ENCODE peak calls at places on chromosomes 1 and 21, in seven cellular contexts. Q, L, T, E, I, N and V are unnamed samples.

GRCh38 chr21:45115141-45115540 is 40.8 kb downstream of the ADARB1 start:
- DNase-seq in Q (no peak), L (no peak), T (no peak), E (no peak), I (no peak), N (no peak), V (no peak)

GRCh38 chr1:174358786-174359453 is 88.8 kb upstream of the GPR52 start:
- DNase-seq in Q (no peak), L (no peak), T (no peak), E (no peak), I (no peak), N (no peak), V (no peak)

GRCh38 chr1:174219606-174220370 is 60.5 kb downstream of the RABGAP1L start:
- DNase-seq in Q (no peak), L (no peak), T (no peak), E (no peak), I (no peak), N (no peak), V (no peak)

GRCh38 chr1:36464605-36465393 is 615 bp upstream of the MRPS15 start:
- DNase-seq in Q (no peak), L (no peak), T (no peak), E (no peak), I (no peak), N (no peak), V (no peak)

GRCh38 chr1:209929751-209930150 is 8.3 kb upstream of the SYT14 start:
- DNase-seq in Q (peak; percentile 80), L (no peak), T (no peak), E (no peak), I (no peak), N (no peak), V (peak; percentile 46)

GRCh38 chr1:9823943-9824701 is at the start of gene CLSTN1:
- DNase-seq in Q (peak; percentile 95), L (peak; percentile 92), T (peak; percentile 89), E (peak; percentile 82), I (peak; percentile 90), N (peak; percentile 83), V (no peak)

GRCh38 chr1:15063783-15064182 is 89.8 kb upstream of the TMEM51 start:
- DNase-seq in Q (no peak), L (no peak), T (no peak), E (no peak), I (no peak), N (no peak), V (no peak)

GRCh38 chr1:48229309-48229708 is 6.8 kb downstream of the SLC5A9 start:
- DNase-seq in Q (no peak), L (no peak), T (no peak), E (peak; percentile 7), I (no peak), N (no peak), V (no peak)

GRCh38 chr1:59814180-59814900 is 409 bp upstream of the HOOK1 start:
- DNase-seq in Q (peak; percentile 24), L (peak; percentile 86), T (peak; percentile 96), E (no peak), I (peak; percentile 74), N (peak; percentile 92), V (no peak)

GRCh38 chr1:54100500-54100899 is 47.1 kb downstream of the TCEANC2 start:
- DNase-seq in Q (no peak), L (no peak), T (no peak), E (no peak), I (no peak), N (no peak), V (no peak)

GRCh38 chr1:115337633-115338456 is at the start of gene NGF:
- DNase-seq in Q (peak; percentile 79), L (no peak), T (no peak), E (no peak), I (peak; percentile 40), N (peak; percentile 52), V (no peak)

GRCh38 chr1:207649204-207649753 is 4.3 kb downstream of the CR1L start:
- DNase-seq in Q (no peak), L (no peak), T (no peak), E (no peak), I (no peak), N (no peak), V (no peak)

DNA sequence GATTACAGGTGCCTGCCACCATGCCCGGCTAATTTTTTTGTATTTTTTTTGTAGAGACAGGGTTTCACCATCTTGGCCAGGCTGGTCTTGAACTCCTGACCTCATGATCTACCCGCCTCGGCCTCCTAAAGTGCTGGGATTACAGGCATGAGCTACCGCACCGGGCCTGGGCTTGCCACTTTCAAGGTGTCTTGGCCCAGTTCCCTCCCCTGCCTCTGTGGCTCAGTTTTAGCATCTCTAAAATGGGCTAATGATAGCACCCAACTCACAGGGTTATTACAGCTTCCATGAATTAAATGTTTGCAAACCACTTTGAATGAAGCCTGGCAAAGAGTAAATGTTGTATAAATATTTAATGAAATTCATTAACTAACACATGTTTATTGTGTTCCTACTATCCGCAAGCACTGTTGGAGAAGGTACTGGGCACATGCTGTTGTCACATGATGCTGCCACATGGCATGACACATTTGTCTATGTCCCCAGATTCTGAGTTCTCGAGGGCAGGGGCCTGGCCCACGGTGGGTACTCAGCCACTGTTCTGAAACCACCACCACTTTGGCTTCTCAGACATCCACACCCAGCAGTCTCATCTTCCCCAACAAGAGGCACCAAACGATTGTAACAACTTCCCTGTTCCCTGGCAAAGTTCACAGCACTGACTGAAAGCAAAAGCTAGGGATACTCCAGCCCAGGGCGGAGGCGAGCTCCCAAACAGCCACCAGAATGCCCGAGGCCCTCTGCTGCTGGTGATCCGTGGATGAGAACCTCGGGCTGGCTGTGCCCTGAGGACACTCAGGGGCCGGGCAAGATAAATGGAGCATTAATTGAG is 9.7 kb downstream of the IFFO2 start:
- DNase-seq in Q (peak; percentile 64), L (no peak), T (no peak), E (no peak), I (no peak), N (no peak), V (no peak)
- TF ChIP-seq CTCF in Q (no peak), L (no peak), T (no peak), E (no peak), I (no peak), N (no peak), V (no peak)

GRCh38 chr21:42465008-42465878 is 30.8 kb downstream of the RSPH1 start:
- DNase-seq in Q (no peak), L (no peak), T (no peak), E (peak; percentile 82), I (no peak), N (no peak), V (no peak)

GRCh38 chr21:42467613-42467983 is 28.4 kb downstream of the RSPH1 start:
- DNase-seq in Q (no peak), L (no peak), T (no peak), E (no peak), I (no peak), N (no peak), V (no peak)

GRCh38 chr21:42469272-42469671 is 26.8 kb downstream of the RSPH1 start:
- DNase-seq in Q (no peak), L (no peak), T (peak; percentile 60), E (no peak), I (no peak), N (no peak), V (no peak)

GRCh38 chr21:42468511-42469131 is 27.4 kb downstream of the RSPH1 start:
- DNase-seq in Q (no peak), L (no peak), T (no peak), E (no peak), I (no peak), N (peak; percentile 19), V (no peak)

DNA sequence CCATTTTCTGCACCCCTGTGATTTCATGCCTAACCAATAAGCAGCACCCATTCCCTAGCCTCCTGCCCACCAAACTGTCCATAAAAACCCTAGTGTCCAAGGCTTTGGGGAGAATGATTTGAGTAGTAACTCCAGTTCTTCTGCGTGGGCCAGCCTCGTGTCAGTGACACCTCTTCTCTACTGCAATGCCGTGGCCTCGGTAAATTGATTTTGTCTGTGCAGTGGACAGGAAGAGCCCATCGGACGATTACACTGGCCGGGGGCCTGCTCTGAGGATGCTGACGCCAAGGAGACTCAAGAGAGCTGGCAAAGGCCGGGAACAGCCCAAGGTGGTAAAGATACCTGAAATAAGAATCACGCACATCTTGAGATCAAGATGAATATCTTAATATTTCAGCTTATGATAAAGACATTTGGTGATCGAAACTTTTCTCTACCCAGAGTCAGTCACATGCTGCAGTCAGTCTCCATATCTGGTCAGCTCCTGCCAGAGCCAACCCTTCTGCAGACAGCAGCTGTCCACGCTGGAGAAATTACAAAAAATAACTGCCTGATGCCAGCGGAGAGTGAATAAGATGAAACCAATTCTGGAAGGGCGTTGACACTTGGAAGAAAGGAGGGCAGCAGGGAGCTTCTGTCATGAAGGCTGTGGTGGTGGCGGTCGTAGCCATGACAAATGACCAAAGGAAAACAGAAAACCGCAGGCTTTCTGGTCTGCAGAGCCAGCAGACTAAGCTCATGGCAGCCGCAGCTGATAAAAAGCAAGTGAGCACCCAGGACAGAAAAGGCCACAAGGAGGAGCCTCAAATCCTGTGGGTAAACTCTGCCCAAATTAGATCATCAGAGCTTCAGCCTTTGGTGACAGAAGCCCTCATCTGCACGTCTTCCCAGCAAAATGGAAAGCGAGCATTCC is 29.1 kb downstream of the RSPH1 start:
- DNase-seq in Q (peak; percentile 10), L (peak; percentile 51), T (no peak), E (peak; percentile 67), I (no peak), N (peak; percentile 60), V (no peak)
- TF ChIP-seq CTCF in Q (no peak), L (no peak), T (peak; percentile 21), E (peak; percentile 9), I (no peak), N (peak; percentile 41), V (peak; percentile 17)

GRCh38 chr1:167059729-167060107 is 30.5 kb downstream of the GPA33 start:
- DNase-seq in Q (no peak), L (no peak), T (no peak), E (no peak), I (no peak), N (no peak), V (no peak)

GRCh38 chr1:167061073-167061464 is 29.1 kb downstream of the GPA33 start:
- DNase-seq in Q (no peak), L (no peak), T (no peak), E (no peak), I (no peak), N (no peak), V (no peak)

GRCh38 chr1:167060141-167061072 is 29.8 kb downstream of the GPA33 start:
- DNase-seq in Q (peak; percentile 11), L (no peak), T (no peak), E (no peak), I (no peak), N (no peak), V (no peak)

GRCh38 chr1:167057297-167057688 is 32.9 kb downstream of the GPA33 start:
- DNase-seq in Q (peak; percentile 47), L (peak; percentile 77), T (peak; percentile 56), E (peak; percentile 74), I (peak; percentile 49), N (peak; percentile 43), V (no peak)

GRCh38 chr1:167059045-167059728 is 31.0 kb downstream of the GPA33 start:
- DNase-seq in Q (peak; percentile 80), L (peak; percentile 85), T (peak; percentile 72), E (peak; percentile 65), I (peak; percentile 77), N (peak; percentile 63), V (peak; percentile 39)
- TF ChIP-seq CTCF in Q (peak; percentile 91), L (peak; percentile 98), T (peak; percentile 95), E (peak; percentile 96), I (peak; percentile 98), N (peak; percentile 97), V (peak; percentile 95)

DNA sequence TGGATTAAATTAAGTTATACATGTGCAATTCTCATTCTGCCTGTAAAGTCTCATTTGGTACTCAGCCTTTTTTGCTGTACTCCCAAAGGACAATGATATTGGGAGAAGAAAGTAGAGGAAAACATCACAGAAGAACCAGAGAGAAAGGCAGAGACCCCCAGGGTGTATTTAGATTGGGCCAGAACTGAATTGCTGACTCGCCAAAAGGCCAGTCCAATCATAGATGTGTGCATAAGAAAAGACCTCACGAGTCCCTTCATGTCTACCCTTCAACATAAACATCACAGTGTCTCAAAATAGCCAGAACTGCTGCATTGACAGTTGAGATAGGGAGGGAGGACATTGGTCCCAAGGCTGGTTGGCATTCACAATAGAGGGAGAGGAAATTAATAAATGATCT is 188.4 kb downstream of the GREM2 start:
- DNase-seq in Q (no peak), L (no peak), T (no peak), E (no peak), I (no peak), N (no peak), V (no peak)
- TF ChIP-seq CTCF in Q (no peak), L (no peak), T (no peak), E (no peak), I (no peak), N (no peak), V (no peak)